ENCODE peak calls at places on chromosomes 3 and 15, in ten cellular contexts. N is upper lobe of right lung, L is tibial artery, F is breast epithelium, G is tibial nerve, R is heart right ventricle, Z is transverse colon, T is aorta, W is stomach, C is neural progenitor cell. D is an unnamed sample. For H3K4me1 and H3K36me3, the result is how much of the 10 kb centered on the place peaks cover.

GRCh38 chr3:64459711-64460110 is 228.1 kb downstream of the ADAMTS9 start:
- DNase-seq in N (no peak), L (no peak), F (no peak), G (no peak), R (no peak), Z (no peak), T (no peak), W (no peak), C (no peak), D (no peak)

GRCh38 chr3:16249336-16249735 is 15.4 kb downstream of the DPH3 start:
- DNase-seq in N (no peak), L (no peak), F (no peak), G (no peak), R (no peak), Z (no peak), T (no peak), W (no peak), C (peak), D (no peak)

GRCh38 chr3:132161608-132162007 is 126.8 kb upstream of the CPNE4 start:
- DNase-seq in N (no peak), L (no peak), F (no peak), G (no peak), R (no peak), Z (no peak), T (no peak), W (no peak), C (peak), D (no peak)

GRCh38 chr15:101820781-101821180 is 8.8 kb downstream of the OR4F15 start:
- DNase-seq in N (no peak), L (no peak), F (no peak), G (no peak), R (no peak), Z (no peak), T (no peak), W (no peak), C (no peak), D (no peak)

GRCh38 chr15:90558182-90558581 is 28.5 kb downstream of the CRTC3 start:
- DNase-seq in N (no peak), L (peak), F (no peak), G (peak), R (peak), Z (peak), T (no peak), W (no peak), C (no peak), D (no peak)

GRCh38 chr3:16404349-16404895 is 109.1 kb downstream of the RFTN1 start:
- DNase-seq in N (no peak), L (no peak), F (no peak), G (no peak), R (no peak), Z (no peak), T (no peak), W (no peak), C (peak), D (no peak)

GRCh38 chr3:61996351-61996750 is 377.0 kb downstream of the FEZF2 start:
- DNase-seq in N (no peak), L (no peak), F (no peak), G (no peak), R (no peak), Z (no peak), T (no peak), W (no peak), C (no peak), D (no peak)

GRCh38 chr3:104669083-104669482 is 697.6 kb upstream of the ALCAM start:
- DNase-seq in N (no peak), L (no peak), F (no peak), G (no peak), R (no peak), Z (no peak), T (no peak), W (no peak), C (no peak), D (no peak)

GRCh38 chr3:40718681-40719080 is 193.9 kb downstream of the ZNF621 start:
- DNase-seq in N (no peak), L (no peak), F (no peak), G (no peak), R (no peak), Z (no peak), T (no peak), W (no peak), C (no peak), D (no peak)

GRCh38 chr3:48601622-48601994 is 6.5 kb upstream of the COL7A1 start:
- DNase-seq in N (no peak), L (no peak), F (peak), G (no peak), R (peak), Z (no peak), T (no peak), W (no peak), C (no peak), D (no peak)

GRCh38 chr15:91302588-91303439 is 202.8 kb downstream of the SV2B start:
- DNase-seq in N (no peak), L (no peak), F (peak), G (peak), R (peak), Z (peak), T (no peak), W (no peak), C (peak), D (no peak)

GRCh38 chr15:74614744-74615312 is 808 bp upstream of the CLK3 start:
- DNase-seq in N (peak), L (peak), F (peak), G (peak), R (peak), Z (peak), T (peak), W (peak), C (peak), D (peak)

GRCh38 chr3:172285844-172286243 is 162.4 kb downstream of the GHSR start:
- DNase-seq in N (no peak), L (no peak), F (no peak), G (no peak), R (no peak), Z (no peak), T (no peak), W (no peak), C (no peak), D (no peak)

GRCh38 chr3:135975053-135975452 is 9.5 kb downstream of the PPP2R3A start:
- DNase-seq in N (no peak), L (no peak), F (no peak), G (no peak), R (no peak), Z (no peak), T (no peak), W (no peak), C (no peak), D (no peak)

GRCh38 chr3:107198522-107199271 is 178.5 kb upstream of the CCDC54 start:
- DNase-seq in N (no peak), L (no peak), F (no peak), G (peak), R (peak), Z (no peak), T (no peak), W (no peak), C (no peak), D (no peak)

DNA sequence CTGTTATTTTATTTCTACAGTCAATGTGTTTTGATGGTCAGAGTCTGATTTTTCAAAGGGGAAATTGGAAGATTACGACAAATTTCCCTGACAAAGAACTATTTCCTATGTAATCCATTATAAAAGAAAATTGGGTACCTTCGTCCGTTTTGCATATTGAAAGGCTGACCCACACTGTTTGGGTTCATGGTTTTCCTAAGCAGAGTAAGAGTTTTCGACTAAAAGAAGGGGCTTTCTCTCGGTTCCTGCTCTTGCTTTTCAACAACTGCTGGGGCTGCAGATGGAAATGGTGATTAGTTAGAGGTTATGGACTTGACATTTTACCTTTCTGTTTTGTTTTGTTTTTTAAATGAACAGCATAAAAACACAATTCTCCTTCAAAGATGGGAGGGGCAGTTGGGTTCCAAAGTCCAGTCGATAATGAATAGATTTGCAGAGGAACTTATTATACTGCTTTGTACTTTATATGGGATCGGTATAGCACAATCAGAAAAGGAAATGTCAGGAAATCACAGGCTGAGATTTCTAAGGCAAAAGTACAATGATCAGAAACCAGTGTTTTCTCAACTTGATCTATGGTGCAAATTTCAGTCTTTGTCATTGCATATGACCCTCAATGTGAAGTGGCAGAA is 1.0 kb downstream of the KCNMB2 start:
- DNase-seq in N (no peak), L (no peak), F (no peak), G (no peak), R (no peak), Z (no peak), T (no peak), W (no peak), C (no peak), D (no peak)
- H3K4me3 ChIP-seq in N (peak), L (peak), F (no peak), G (peak), R (peak), Z (peak), T (peak), W (peak), C (peak), D (no peak)

GRCh38 chr3:142909282-142909681 is 20.4 kb upstream of the PCOLCE2 start:
- DNase-seq in N (no peak), L (no peak), F (no peak), G (no peak), R (no peak), Z (no peak), T (no peak), W (no peak), C (no peak), D (no peak)

GRCh38 chr3:142907996-142908395 is 19.1 kb upstream of the PCOLCE2 start:
- DNase-seq in N (no peak), L (no peak), F (no peak), G (no peak), R (no peak), Z (no peak), T (no peak), W (no peak), C (no peak), D (no peak)

GRCh38 chr3:142913432-142913831 is 24.5 kb upstream of the PCOLCE2 start:
- DNase-seq in N (no peak), L (no peak), F (no peak), G (no peak), R (no peak), Z (no peak), T (no peak), W (no peak), C (no peak), D (no peak)

GRCh38 chr3:142912440-142913172 is 23.7 kb upstream of the PCOLCE2 start:
- DNase-seq in N (no peak), L (no peak), F (no peak), G (no peak), R (peak), Z (no peak), T (no peak), W (no peak), C (no peak), D (no peak)

DNA sequence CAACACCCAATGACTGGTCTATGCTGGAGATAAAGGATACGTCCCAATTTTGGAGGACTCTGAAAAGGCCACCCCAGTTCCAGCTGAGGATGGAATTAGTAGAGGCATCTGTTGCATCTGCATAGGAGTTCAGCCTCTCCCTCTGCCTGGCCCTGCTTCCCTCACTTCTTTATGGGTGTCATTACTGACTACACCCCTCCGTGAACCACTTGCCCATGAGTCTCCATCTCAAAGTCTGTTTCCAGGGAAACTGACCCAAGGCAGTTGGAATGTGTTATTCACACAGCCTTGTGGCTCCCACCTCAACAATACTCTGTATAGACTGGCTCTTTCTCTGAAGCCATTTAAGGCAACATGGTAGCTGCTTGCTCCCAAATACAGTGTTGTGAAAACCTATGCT is 21.4 kb upstream of the PCOLCE2 start:
- DNase-seq in N (no peak), L (no peak), F (no peak), G (no peak), R (no peak), Z (no peak), T (peak), W (no peak), C (no peak), D (no peak)
- H3K4me1 ChIP-seq in N (under half), L (under half), F (under half), G (under half), R (under half), Z (under half), T (under half), W (under half), C (under half), D (under half)

GRCh38 chr3:33131328-33132018 is 17.7 kb downstream of the CRTAP start:
- DNase-seq in N (no peak), L (no peak), F (no peak), G (peak), R (peak), Z (no peak), T (no peak), W (peak), C (peak), D (peak)

GRCh38 chr3:33130144-33130543 is 16.3 kb downstream of the CRTAP start:
- DNase-seq in N (no peak), L (no peak), F (no peak), G (no peak), R (no peak), Z (no peak), T (no peak), W (no peak), C (no peak), D (no peak)

GRCh38 chr3:33128706-33129105 is 14.9 kb downstream of the CRTAP start:
- DNase-seq in N (no peak), L (no peak), F (no peak), G (no peak), R (no peak), Z (no peak), T (no peak), W (no peak), C (peak), D (no peak)

GRCh38 chr3:33124638-33125037 is 10.8 kb downstream of the CRTAP start:
- DNase-seq in N (no peak), L (no peak), F (no peak), G (no peak), R (no peak), Z (no peak), T (no peak), W (no peak), C (no peak), D (no peak)

DNA sequence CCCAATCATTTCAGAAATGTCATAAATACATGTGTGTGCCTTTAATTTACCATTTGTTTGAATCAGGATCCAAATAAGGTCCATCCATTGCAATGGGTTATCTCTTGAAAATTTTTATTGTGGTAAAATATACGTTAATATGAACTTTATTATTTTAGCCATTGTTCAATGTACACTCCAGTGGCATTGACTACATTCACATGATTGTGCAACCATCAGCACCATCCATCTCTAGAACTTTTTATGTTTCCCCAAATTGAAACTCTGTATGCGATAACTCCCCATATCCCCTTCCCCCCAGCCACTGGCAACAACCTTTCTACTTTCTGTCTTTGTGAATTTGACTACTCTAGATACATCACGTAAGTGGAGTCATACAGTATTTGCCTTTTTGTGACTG is 12.0 kb downstream of the CRTAP start:
- DNase-seq in N (no peak), L (no peak), F (no peak), G (no peak), R (no peak), Z (no peak), T (no peak), W (no peak), C (no peak), D (no peak)
- H3K36me3 ChIP-seq in N (half or more), L (half or more), F (under half), G (half or more), R (under half), Z (under half), T (under half), W (half or more), C (under half), D (under half)

GRCh38 chr3:71065764-71066013 is 517.8 kb downstream of the FOXP1 start:
- DNase-seq in N (no peak), L (no peak), F (no peak), G (no peak), R (no peak), Z (no peak), T (no peak), W (no peak), C (no peak), D (no peak)
- H3K4me3 ChIP-seq in N (peak), L (peak), F (peak), G (peak), R (peak), Z (peak), T (peak), W (peak), C (peak), D (peak)

D was measured in effector memory CD4-positive, alpha-beta T cell.